ENCODE peak calls at places on chromosomes 13 and 19, in seven cellular contexts. One of them, this sample, is unnamed.

GRCh38 chr19:13817018-13817614 is 21.9 kb downstream of the ZSWIM4 start:
- DNase-seq in skeletal muscle cell: no peak
- DNase-seq in astrocyte of the spinal cord: no peak
- DNase-seq in heart right ventricle: no peak
- DNase-seq in A549: peak
- DNase-seq in CD4-positive, alpha-beta memory T cell: no peak
- DNase-seq in AG04450: no peak
- DNase-seq in this sample: no peak

GRCh38 chr13:102873653-102874052 is 27.8 kb downstream of the ERCC5 start:
- DNase-seq in heart right ventricle: no peak
- DNase-seq in skeletal muscle cell: no peak
- DNase-seq in AG04450: no peak
- DNase-seq in astrocyte of the spinal cord: peak
- DNase-seq in CD4-positive, alpha-beta memory T cell: no peak
- DNase-seq in A549: no peak
- DNase-seq in this sample: no peak

GRCh38 chr13:112455476-112456059 is 79.4 kb downstream of the SPACA7 start:
- DNase-seq in AG04450: no peak
- DNase-seq in skeletal muscle cell: no peak
- DNase-seq in astrocyte of the spinal cord: no peak
- DNase-seq in A549: no peak
- DNase-seq in CD4-positive, alpha-beta memory T cell: no peak
- DNase-seq in heart right ventricle: no peak
- DNase-seq in this sample: no peak

GRCh38 chr19:40191836-40192646 is 815 bp downstream of the MAP3K10 start:
- DNase-seq in A549: peak
- DNase-seq in CD4-positive, alpha-beta memory T cell: peak
- DNase-seq in AG04450: no peak
- DNase-seq in skeletal muscle cell: no peak
- DNase-seq in astrocyte of the spinal cord: peak
- DNase-seq in heart right ventricle: peak
- DNase-seq in this sample: no peak

GRCh38 chr19:33558846-33559245 is 37.3 kb upstream of the PEPD start:
- DNase-seq in skeletal muscle cell: peak
- DNase-seq in heart right ventricle: no peak
- DNase-seq in AG04450: no peak
- DNase-seq in A549: no peak
- DNase-seq in CD4-positive, alpha-beta memory T cell: no peak
- DNase-seq in astrocyte of the spinal cord: no peak
- DNase-seq in this sample: no peak

GRCh38 chr19:19534556-19535265 is 3.4 kb upstream of the CILP2 start:
- DNase-seq in A549: no peak
- DNase-seq in CD4-positive, alpha-beta memory T cell: no peak
- DNase-seq in heart right ventricle: no peak
- DNase-seq in astrocyte of the spinal cord: no peak
- DNase-seq in skeletal muscle cell: no peak
- DNase-seq in AG04450: no peak
- DNase-seq in this sample: no peak

GRCh38 chr19:41531438-41532311 is 44.3 kb upstream of the CEACAM21 start:
- DNase-seq in astrocyte of the spinal cord: peak
- DNase-seq in AG04450: no peak
- DNase-seq in skeletal muscle cell: peak
- DNase-seq in A549: peak
- DNase-seq in heart right ventricle: peak
- DNase-seq in CD4-positive, alpha-beta memory T cell: peak
- DNase-seq in this sample: no peak

GRCh38 chr13:96104516-96104915 is 14.6 kb downstream of the HS6ST3 start:
- DNase-seq in CD4-positive, alpha-beta memory T cell: no peak
- DNase-seq in A549: no peak
- DNase-seq in heart right ventricle: no peak
- DNase-seq in astrocyte of the spinal cord: no peak
- DNase-seq in skeletal muscle cell: no peak
- DNase-seq in AG04450: no peak
- DNase-seq in this sample: no peak

GRCh38 chr19:12924621-12925310 is 5.7 kb upstream of the SYCE2 start:
- DNase-seq in CD4-positive, alpha-beta memory T cell: no peak
- DNase-seq in skeletal muscle cell: no peak
- DNase-seq in AG04450: no peak
- DNase-seq in astrocyte of the spinal cord: no peak
- DNase-seq in heart right ventricle: no peak
- DNase-seq in A549: no peak
- DNase-seq in this sample: no peak

GRCh38 chr19:16596399-16596798 is 24.2 kb upstream of the SLC35E1 start:
- DNase-seq in heart right ventricle: no peak
- DNase-seq in A549: no peak
- DNase-seq in skeletal muscle cell: no peak
- DNase-seq in astrocyte of the spinal cord: no peak
- DNase-seq in CD4-positive, alpha-beta memory T cell: no peak
- DNase-seq in AG04450: no peak
- DNase-seq in this sample: no peak

GRCh38 chr19:39916851-39917396 is 17.5 kb downstream of the FCGBP start:
- DNase-seq in AG04450: no peak
- DNase-seq in A549: no peak
- DNase-seq in CD4-positive, alpha-beta memory T cell: no peak
- DNase-seq in astrocyte of the spinal cord: no peak
- DNase-seq in heart right ventricle: no peak
- DNase-seq in skeletal muscle cell: no peak
- DNase-seq in this sample: no peak

GRCh38 chr13:90105881-90106496 is 1241.5 kb upstream of the MIR17HG start:
- DNase-seq in heart right ventricle: no peak
- DNase-seq in CD4-positive, alpha-beta memory T cell: no peak
- DNase-seq in A549: no peak
- DNase-seq in AG04450: no peak
- DNase-seq in skeletal muscle cell: peak
- DNase-seq in astrocyte of the spinal cord: no peak
- DNase-seq in this sample: peak

GRCh38 chr13:39655041-39655568 is 357 bp upstream of the COG6 start:
- DNase-seq in A549: no peak
- DNase-seq in astrocyte of the spinal cord: no peak
- DNase-seq in heart right ventricle: no peak
- DNase-seq in skeletal muscle cell: no peak
- DNase-seq in CD4-positive, alpha-beta memory T cell: no peak
- DNase-seq in AG04450: no peak
- DNase-seq in this sample: no peak

GRCh38 chr19:4389511-4390016 is 10.8 kb downstream of the SH3GL1 start:
- DNase-seq in AG04450: no peak
- DNase-seq in CD4-positive, alpha-beta memory T cell: no peak
- DNase-seq in skeletal muscle cell: no peak
- DNase-seq in A549: no peak
- DNase-seq in heart right ventricle: no peak
- DNase-seq in astrocyte of the spinal cord: no peak
- DNase-seq in this sample: no peak

GRCh38 chr13:77431449-77431848 is 104.1 kb upstream of the SCEL start:
- DNase-seq in skeletal muscle cell: no peak
- DNase-seq in CD4-positive, alpha-beta memory T cell: no peak
- DNase-seq in astrocyte of the spinal cord: no peak
- DNase-seq in heart right ventricle: no peak
- DNase-seq in AG04450: no peak
- DNase-seq in A549: no peak
- DNase-seq in this sample: no peak

GRCh38 chr19:38004505-38005223 is 97.7 kb downstream of the SIPA1L3 start:
- DNase-seq in skeletal muscle cell: peak
- DNase-seq in CD4-positive, alpha-beta memory T cell: no peak
- DNase-seq in astrocyte of the spinal cord: peak
- DNase-seq in A549: peak
- DNase-seq in heart right ventricle: peak
- DNase-seq in AG04450: peak
- DNase-seq in this sample: peak

GRCh38 chr19:4304509-4305252 is at the start of gene FSD1:
- DNase-seq in AG04450: no peak
- DNase-seq in skeletal muscle cell: no peak
- DNase-seq in CD4-positive, alpha-beta memory T cell: peak
- DNase-seq in heart right ventricle: peak
- DNase-seq in A549: peak
- DNase-seq in astrocyte of the spinal cord: peak
- DNase-seq in this sample: no peak

GRCh38 chr13:33307820-33308219 is 22.3 kb upstream of the STARD13 start:
- DNase-seq in A549: no peak
- DNase-seq in astrocyte of the spinal cord: peak
- DNase-seq in heart right ventricle: no peak
- DNase-seq in CD4-positive, alpha-beta memory T cell: no peak
- DNase-seq in AG04450: no peak
- DNase-seq in skeletal muscle cell: no peak
- DNase-seq in this sample: no peak

GRCh38 chr13:38684714-38685113 is 2.2 kb upstream of the FREM2 start:
- DNase-seq in A549: no peak
- DNase-seq in astrocyte of the spinal cord: no peak
- DNase-seq in CD4-positive, alpha-beta memory T cell: no peak
- DNase-seq in skeletal muscle cell: no peak
- DNase-seq in AG04450: no peak
- DNase-seq in heart right ventricle: no peak
- DNase-seq in this sample: no peak

GRCh38 chr13:49441846-49442245 is 2.0 kb downstream of the CAB39L start:
- DNase-seq in heart right ventricle: no peak
- DNase-seq in astrocyte of the spinal cord: peak
- DNase-seq in skeletal muscle cell: no peak
- DNase-seq in AG04450: no peak
- DNase-seq in A549: no peak
- DNase-seq in CD4-positive, alpha-beta memory T cell: no peak
- DNase-seq in this sample: no peak

GRCh38 chr13:58852076-58852475 is 1220.5 kb downstream of the PCDH17 start:
- DNase-seq in A549: no peak
- DNase-seq in astrocyte of the spinal cord: peak
- DNase-seq in skeletal muscle cell: no peak
- DNase-seq in AG04450: no peak
- DNase-seq in heart right ventricle: no peak
- DNase-seq in CD4-positive, alpha-beta memory T cell: no peak
- DNase-seq in this sample: no peak

GRCh38 chr19:38247734-38248268 is 8.4 kb downstream of the PPP1R14A start:
- DNase-seq in CD4-positive, alpha-beta memory T cell: no peak
- DNase-seq in heart right ventricle: no peak
- DNase-seq in skeletal muscle cell: no peak
- DNase-seq in A549: no peak
- DNase-seq in astrocyte of the spinal cord: no peak
- DNase-seq in AG04450: no peak
- DNase-seq in this sample: no peak

GRCh38 chr19:23060016-23060415 is 56.8 kb upstream of the ZNF730 start:
- DNase-seq in CD4-positive, alpha-beta memory T cell: no peak
- DNase-seq in A549: no peak
- DNase-seq in skeletal muscle cell: no peak
- DNase-seq in astrocyte of the spinal cord: no peak
- DNase-seq in heart right ventricle: no peak
- DNase-seq in AG04450: no peak
- DNase-seq in this sample: no peak

GRCh38 chr13:93352616-93353015 is 126.0 kb downstream of the GPC6 start:
- DNase-seq in astrocyte of the spinal cord: no peak
- DNase-seq in A549: no peak
- DNase-seq in skeletal muscle cell: no peak
- DNase-seq in AG04450: no peak
- DNase-seq in heart right ventricle: no peak
- DNase-seq in CD4-positive, alpha-beta memory T cell: no peak
- DNase-seq in this sample: no peak

GRCh38 chr13:46170687-46171086 is 11.3 kb downstream of the LCP1 start:
- DNase-seq in A549: no peak
- DNase-seq in CD4-positive, alpha-beta memory T cell: peak
- DNase-seq in heart right ventricle: no peak
- DNase-seq in AG04450: no peak
- DNase-seq in astrocyte of the spinal cord: no peak
- DNase-seq in skeletal muscle cell: peak
- DNase-seq in this sample: no peak
- H3K4me3 ChIP-seq in A549: no peak
- H3K4me3 ChIP-seq in CD4-positive, alpha-beta memory T cell: peak
- H3K4me3 ChIP-seq in heart right ventricle: no peak
- H3K4me3 ChIP-seq in AG04450: no peak
- H3K4me3 ChIP-seq in astrocyte of the spinal cord: no peak
- H3K4me3 ChIP-seq in skeletal muscle cell: no peak
- H3K4me3 ChIP-seq in this sample: no peak

DNA sequence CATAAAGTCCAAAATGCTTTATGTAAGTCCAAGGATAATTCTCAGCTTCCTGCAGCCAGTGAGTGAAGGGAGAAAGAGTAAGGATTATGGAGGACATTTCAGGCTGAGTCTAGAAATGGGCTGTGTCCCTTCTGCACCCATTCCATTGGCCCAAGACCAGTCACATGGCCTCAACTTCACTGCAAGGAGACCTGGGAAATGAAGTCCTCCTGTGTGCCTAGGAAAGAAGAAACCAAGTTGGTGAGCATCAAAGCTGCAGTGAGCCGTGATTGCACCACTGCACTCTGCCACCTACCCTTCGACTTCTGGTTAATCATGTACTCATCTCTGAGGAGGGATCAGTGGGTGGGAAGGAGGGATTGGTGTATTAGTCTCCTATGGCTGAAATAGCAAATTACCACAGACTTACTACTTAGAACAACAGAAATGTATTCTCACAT is 3.6 kb upstream of the CD37 start:
- DNase-seq in heart right ventricle: no peak
- DNase-seq in AG04450: no peak
- DNase-seq in A549: peak
- DNase-seq in astrocyte of the spinal cord: peak
- DNase-seq in skeletal muscle cell: no peak
- DNase-seq in CD4-positive, alpha-beta memory T cell: peak
- DNase-seq in this sample: no peak
- H3K4me3 ChIP-seq in heart right ventricle: no peak
- H3K4me3 ChIP-seq in AG04450: no peak
- H3K4me3 ChIP-seq in A549: no peak
- H3K4me3 ChIP-seq in astrocyte of the spinal cord: no peak
- H3K4me3 ChIP-seq in skeletal muscle cell: no peak
- H3K4me3 ChIP-seq in CD4-positive, alpha-beta memory T cell: no peak
- H3K4me3 ChIP-seq in this sample: no peak

GRCh38 chr13:106917673-106918652 is 350.0 kb upstream of the ARGLU1 start:
- DNase-seq in A549: peak
- DNase-seq in heart right ventricle: peak
- DNase-seq in CD4-positive, alpha-beta memory T cell: peak
- DNase-seq in AG04450: peak
- DNase-seq in astrocyte of the spinal cord: peak
- DNase-seq in skeletal muscle cell: peak
- DNase-seq in this sample: no peak

GRCh38 chr13:106919093-106919492 is 351.2 kb upstream of the ARGLU1 start:
- DNase-seq in astrocyte of the spinal cord: peak
- DNase-seq in skeletal muscle cell: no peak
- DNase-seq in heart right ventricle: no peak
- DNase-seq in CD4-positive, alpha-beta memory T cell: no peak
- DNase-seq in A549: no peak
- DNase-seq in AG04450: no peak
- DNase-seq in this sample: no peak

GRCh38 chr13:106916329-106916728 is 348.4 kb upstream of the ARGLU1 start:
- DNase-seq in heart right ventricle: no peak
- DNase-seq in CD4-positive, alpha-beta memory T cell: no peak
- DNase-seq in A549: no peak
- DNase-seq in astrocyte of the spinal cord: no peak
- DNase-seq in skeletal muscle cell: no peak
- DNase-seq in AG04450: no peak
- DNase-seq in this sample: no peak

GRCh38 chr13:106915146-106915545 is 347.2 kb upstream of the ARGLU1 start:
- DNase-seq in heart right ventricle: no peak
- DNase-seq in A549: no peak
- DNase-seq in AG04450: no peak
- DNase-seq in skeletal muscle cell: no peak
- DNase-seq in astrocyte of the spinal cord: no peak
- DNase-seq in CD4-positive, alpha-beta memory T cell: no peak
- DNase-seq in this sample: no peak

GRCh38 chr13:106917024-106917491 is 349.1 kb upstream of the ARGLU1 start:
- DNase-seq in astrocyte of the spinal cord: no peak
- DNase-seq in CD4-positive, alpha-beta memory T cell: no peak
- DNase-seq in A549: no peak
- DNase-seq in AG04450: no peak
- DNase-seq in skeletal muscle cell: no peak
- DNase-seq in heart right ventricle: peak
- DNase-seq in this sample: no peak
- H3K4me3 ChIP-seq in astrocyte of the spinal cord: peak
- H3K4me3 ChIP-seq in CD4-positive, alpha-beta memory T cell: no peak
- H3K4me3 ChIP-seq in A549: peak
- H3K4me3 ChIP-seq in AG04450: no peak
- H3K4me3 ChIP-seq in skeletal muscle cell: peak
- H3K4me3 ChIP-seq in heart right ventricle: peak
- H3K4me3 ChIP-seq in this sample: no peak

GRCh38 chr13:114059946-114060860 is 72.2 kb downstream of the RASA3 start:
- DNase-seq in A549: no peak
- DNase-seq in astrocyte of the spinal cord: no peak
- DNase-seq in CD4-positive, alpha-beta memory T cell: no peak
- DNase-seq in AG04450: no peak
- DNase-seq in skeletal muscle cell: no peak
- DNase-seq in heart right ventricle: peak
- DNase-seq in this sample: no peak
- H3K4me3 ChIP-seq in A549: no peak
- H3K4me3 ChIP-seq in astrocyte of the spinal cord: no peak
- H3K4me3 ChIP-seq in CD4-positive, alpha-beta memory T cell: no peak
- H3K4me3 ChIP-seq in AG04450: no peak
- H3K4me3 ChIP-seq in skeletal muscle cell: no peak
- H3K4me3 ChIP-seq in heart right ventricle: no peak
- H3K4me3 ChIP-seq in this sample: no peak

This sample was measured in retinal pigment epithelial cell.